ENCODE peak calls at places on chromosomes 16 and 17, in six cellular contexts. One of them, this sample, is unnamed.

GRCh38 chr17:2937331-2938003 is 125.9 kb downstream of the OR1D5 start:
- DNase-seq in upper lobe of right lung: no peak
- DNase-seq in A549: no peak
- DNase-seq in sigmoid colon: no peak
- DNase-seq in tibial artery: no peak
- DNase-seq in thoracic aorta: no peak
- DNase-seq in this sample: no peak

GRCh38 chr17:41211845-41212466 is 14.5 kb upstream of the KRTAP9-2 start:
- DNase-seq in sigmoid colon: no peak
- DNase-seq in tibial artery: no peak
- DNase-seq in upper lobe of right lung: no peak
- DNase-seq in A549: peak; percentile 85
- DNase-seq in thoracic aorta: no peak
- DNase-seq in this sample: no peak

GRCh38 chr16:8278181-8278580 is 312.1 kb downstream of the TMEM114 start:
- DNase-seq in thoracic aorta: no peak
- DNase-seq in upper lobe of right lung: no peak
- DNase-seq in A549: no peak
- DNase-seq in sigmoid colon: no peak
- DNase-seq in tibial artery: no peak
- DNase-seq in this sample: no peak

GRCh38 chr16:35598696-35599332 is 2139.4 kb downstream of the TP53TG3F start:
- DNase-seq in sigmoid colon: no peak
- DNase-seq in tibial artery: no peak
- DNase-seq in thoracic aorta: no peak
- DNase-seq in A549: peak; percentile 5
- DNase-seq in upper lobe of right lung: no peak
- DNase-seq in this sample: no peak

GRCh38 chr16:30136971-30137601 is 14.1 kb upstream of the MAPK3 start:
- DNase-seq in thoracic aorta: no peak
- DNase-seq in sigmoid colon: no peak
- DNase-seq in tibial artery: no peak
- DNase-seq in upper lobe of right lung: no peak
- DNase-seq in A549: no peak
- DNase-seq in this sample: no peak

GRCh38 chr16:75108792-75109731 is 7.5 kb downstream of the LDHD start:
- DNase-seq in thoracic aorta: peak; percentile 85
- DNase-seq in A549: peak; percentile 69
- DNase-seq in tibial artery: peak; percentile 88
- DNase-seq in upper lobe of right lung: peak; percentile 95
- DNase-seq in sigmoid colon: peak; percentile 97
- DNase-seq in this sample: peak; percentile 82

GRCh38 chr16:86288716-86289294 is 221.5 kb upstream of the FOXF1 start:
- DNase-seq in upper lobe of right lung: no peak
- DNase-seq in tibial artery: no peak
- DNase-seq in A549: no peak
- DNase-seq in thoracic aorta: no peak
- DNase-seq in sigmoid colon: no peak
- DNase-seq in this sample: no peak

GRCh38 chr17:36198831-36199465 is 2.4 kb upstream of the CCL3L1 start:
- DNase-seq in thoracic aorta: no peak
- DNase-seq in sigmoid colon: no peak
- DNase-seq in A549: no peak
- DNase-seq in upper lobe of right lung: no peak
- DNase-seq in tibial artery: no peak
- DNase-seq in this sample: no peak

GRCh38 chr17:50279181-50279526 is 4.9 kb downstream of the TMEM92 start:
- DNase-seq in thoracic aorta: no peak
- DNase-seq in upper lobe of right lung: no peak
- DNase-seq in sigmoid colon: no peak
- DNase-seq in A549: no peak
- DNase-seq in tibial artery: no peak
- DNase-seq in this sample: no peak

GRCh38 chr17:39461911-39462641 is 790 bp downstream of the CDK12 start:
- DNase-seq in upper lobe of right lung: no peak
- DNase-seq in A549: no peak
- DNase-seq in sigmoid colon: no peak
- DNase-seq in tibial artery: peak; percentile 31
- DNase-seq in thoracic aorta: no peak
- DNase-seq in this sample: no peak

GRCh38 chr17:81035389-81036127 is 607 bp downstream of the BAIAP2 start:
- DNase-seq in A549: no peak
- DNase-seq in thoracic aorta: no peak
- DNase-seq in tibial artery: no peak
- DNase-seq in sigmoid colon: no peak
- DNase-seq in upper lobe of right lung: no peak
- DNase-seq in this sample: no peak

GRCh38 chr17:13127921-13128582 is 110.2 kb upstream of the ELAC2 start:
- DNase-seq in A549: no peak
- DNase-seq in sigmoid colon: no peak
- DNase-seq in tibial artery: no peak
- DNase-seq in upper lobe of right lung: no peak
- DNase-seq in thoracic aorta: no peak
- DNase-seq in this sample: no peak

GRCh38 chr16:81263470-81264200 is 25.1 kb downstream of the BCO1 start:
- DNase-seq in upper lobe of right lung: no peak
- DNase-seq in thoracic aorta: no peak
- DNase-seq in sigmoid colon: peak; percentile 82
- DNase-seq in tibial artery: no peak
- DNase-seq in A549: no peak
- DNase-seq in this sample: no peak

GRCh38 chr17:8890671-8891070 is 23.2 kb upstream of the PIK3R6 start:
- DNase-seq in A549: no peak
- DNase-seq in thoracic aorta: no peak
- DNase-seq in tibial artery: no peak
- DNase-seq in sigmoid colon: no peak
- DNase-seq in upper lobe of right lung: no peak
- DNase-seq in this sample: no peak

GRCh38 chr17:43673516-43674323 is 12.0 kb upstream of the MEOX1 start:
- DNase-seq in sigmoid colon: peak; percentile 83
- DNase-seq in upper lobe of right lung: peak; percentile 73
- DNase-seq in tibial artery: peak; percentile 71
- DNase-seq in thoracic aorta: peak; percentile 35
- DNase-seq in A549: peak; percentile 68
- DNase-seq in this sample: peak; percentile 76
- H3K9me3 ChIP-seq in sigmoid colon: no peaks in the 10 kb centered on the region
- H3K9me3 ChIP-seq in upper lobe of right lung: no peaks in the 10 kb centered on the region
- H3K9me3 ChIP-seq in tibial artery: no peaks in the 10 kb centered on the region
- H3K9me3 ChIP-seq in thoracic aorta: no peaks in the 10 kb centered on the region
- H3K9me3 ChIP-seq in A549: no peaks in the 10 kb centered on the region
- H3K9me3 ChIP-seq in this sample: no peaks in the 10 kb centered on the region

GRCh38 chr16:57409870-57410585 is 5.5 kb downstream of the CCL17 start:
- DNase-seq in upper lobe of right lung: no peak
- DNase-seq in sigmoid colon: no peak
- DNase-seq in thoracic aorta: no peak
- DNase-seq in tibial artery: no peak
- DNase-seq in A549: no peak
- DNase-seq in this sample: no peak
- TF ChIP-seq CTCF in upper lobe of right lung: no peak
- TF ChIP-seq CTCF in sigmoid colon: no peak
- TF ChIP-seq CTCF in thoracic aorta: no peak
- TF ChIP-seq CTCF in tibial artery: no peak
- TF ChIP-seq CTCF in A549: no peak
- TF ChIP-seq CTCF in this sample: no peak

GRCh38 chr17:5184284-5184683 is 7.4 kb downstream of the ZNF594 start:
- DNase-seq in upper lobe of right lung: no peak
- DNase-seq in thoracic aorta: no peak
- DNase-seq in A549: no peak
- DNase-seq in sigmoid colon: no peak
- DNase-seq in tibial artery: no peak
- DNase-seq in this sample: no peak
- H3K9me3 ChIP-seq in upper lobe of right lung: peaks cover 75% of the 10 kb centered on the region
- H3K9me3 ChIP-seq in thoracic aorta: peaks cover 88% of the 10 kb centered on the region
- H3K9me3 ChIP-seq in A549: peaks cover 98% of the 10 kb centered on the region
- H3K9me3 ChIP-seq in sigmoid colon: peaks cover 70% of the 10 kb centered on the region
- H3K9me3 ChIP-seq in tibial artery: peaks cover 89% of the 10 kb centered on the region
- H3K9me3 ChIP-seq in this sample: peaks cover 100% of the 10 kb centered on the region

GRCh38 chr16:66911801-66912200 is 6.9 kb downstream of the CDH16 start:
- DNase-seq in tibial artery: no peak
- DNase-seq in upper lobe of right lung: no peak
- DNase-seq in sigmoid colon: no peak
- DNase-seq in thoracic aorta: no peak
- DNase-seq in A549: no peak
- DNase-seq in this sample: no peak

GRCh38 chr16:66913081-66913480 is 5.6 kb downstream of the CDH16 start:
- DNase-seq in thoracic aorta: no peak
- DNase-seq in upper lobe of right lung: no peak
- DNase-seq in tibial artery: no peak
- DNase-seq in sigmoid colon: no peak
- DNase-seq in A549: no peak
- DNase-seq in this sample: no peak

GRCh38 chr16:66908762-66909559 is 9.7 kb downstream of the CDH16 start:
- DNase-seq in sigmoid colon: no peak
- DNase-seq in upper lobe of right lung: no peak
- DNase-seq in A549: no peak
- DNase-seq in thoracic aorta: no peak
- DNase-seq in tibial artery: no peak
- DNase-seq in this sample: no peak

GRCh38 chr16:66910175-66910940 is 8.3 kb downstream of the CDH16 start:
- DNase-seq in thoracic aorta: no peak
- DNase-seq in A549: no peak
- DNase-seq in tibial artery: no peak
- DNase-seq in upper lobe of right lung: no peak
- DNase-seq in sigmoid colon: no peak
- DNase-seq in this sample: no peak

GRCh38 chr16:66911112-66911511 is 7.6 kb downstream of the CDH16 start:
- DNase-seq in upper lobe of right lung: no peak
- DNase-seq in tibial artery: no peak
- DNase-seq in A549: no peak
- DNase-seq in sigmoid colon: no peak
- DNase-seq in thoracic aorta: no peak
- DNase-seq in this sample: no peak
- TF ChIP-seq CTCF in upper lobe of right lung: no peak
- TF ChIP-seq CTCF in tibial artery: no peak
- TF ChIP-seq CTCF in A549: no peak
- TF ChIP-seq CTCF in sigmoid colon: no peak
- TF ChIP-seq CTCF in thoracic aorta: no peak
- TF ChIP-seq CTCF in this sample: no peak

GRCh38 chr17:6853764-6854442 is 22.4 kb upstream of the TEKT1 start:
- DNase-seq in A549: peak; percentile 73
- DNase-seq in thoracic aorta: no peak
- DNase-seq in upper lobe of right lung: no peak
- DNase-seq in tibial artery: no peak
- DNase-seq in sigmoid colon: no peak
- DNase-seq in this sample: no peak
- H3K9me3 ChIP-seq in A549: no peaks in the 10 kb centered on the region
- H3K9me3 ChIP-seq in thoracic aorta: no peaks in the 10 kb centered on the region
- H3K9me3 ChIP-seq in upper lobe of right lung: no peaks in the 10 kb centered on the region
- H3K9me3 ChIP-seq in tibial artery: no peaks in the 10 kb centered on the region
- H3K9me3 ChIP-seq in sigmoid colon: no peaks in the 10 kb centered on the region
- H3K9me3 ChIP-seq in this sample: no peaks in the 10 kb centered on the region

GRCh38 chr17:55177914-55178217 is 86.9 kb upstream of the HLF start:
- DNase-seq in tibial artery: no peak
- DNase-seq in thoracic aorta: no peak
- DNase-seq in sigmoid colon: no peak
- DNase-seq in A549: no peak
- DNase-seq in upper lobe of right lung: no peak
- DNase-seq in this sample: no peak

GRCh38 chr17:55172612-55173011 is 92.1 kb upstream of the HLF start:
- DNase-seq in upper lobe of right lung: no peak
- DNase-seq in sigmoid colon: no peak
- DNase-seq in A549: no peak
- DNase-seq in tibial artery: no peak
- DNase-seq in thoracic aorta: no peak
- DNase-seq in this sample: no peak

GRCh38 chr17:55174133-55174532 is 90.6 kb upstream of the HLF start:
- DNase-seq in upper lobe of right lung: no peak
- DNase-seq in tibial artery: no peak
- DNase-seq in thoracic aorta: no peak
- DNase-seq in A549: no peak
- DNase-seq in sigmoid colon: no peak
- DNase-seq in this sample: no peak

GRCh38 chr17:55175788-55176425 is 88.9 kb upstream of the HLF start:
- DNase-seq in sigmoid colon: no peak
- DNase-seq in tibial artery: no peak
- DNase-seq in thoracic aorta: no peak
- DNase-seq in A549: no peak
- DNase-seq in upper lobe of right lung: no peak
- DNase-seq in this sample: no peak

GRCh38 chr17:55177159-55177913 is 87.4 kb upstream of the HLF start:
- DNase-seq in A549: peak; percentile 29
- DNase-seq in upper lobe of right lung: no peak
- DNase-seq in thoracic aorta: no peak
- DNase-seq in tibial artery: no peak
- DNase-seq in sigmoid colon: no peak
- DNase-seq in this sample: no peak
- TF ChIP-seq CTCF in A549: peak; percentile 13
- TF ChIP-seq CTCF in upper lobe of right lung: no peak
- TF ChIP-seq CTCF in thoracic aorta: no peak
- TF ChIP-seq CTCF in tibial artery: no peak
- TF ChIP-seq CTCF in sigmoid colon: no peak
- TF ChIP-seq CTCF in this sample: no peak

GRCh38 chr17:27082775-27083154 is 211.1 kb upstream of the WSB1 start:
- DNase-seq in A549: no peak
- DNase-seq in sigmoid colon: no peak
- DNase-seq in tibial artery: no peak
- DNase-seq in upper lobe of right lung: no peak
- DNase-seq in thoracic aorta: no peak
- DNase-seq in this sample: no peak
- H3K9me3 ChIP-seq in A549: no peaks in the 10 kb centered on the region
- H3K9me3 ChIP-seq in sigmoid colon: no peaks in the 10 kb centered on the region
- H3K9me3 ChIP-seq in tibial artery: no peaks in the 10 kb centered on the region
- H3K9me3 ChIP-seq in upper lobe of right lung: no peaks in the 10 kb centered on the region
- H3K9me3 ChIP-seq in thoracic aorta: no peaks in the 10 kb centered on the region
- H3K9me3 ChIP-seq in this sample: no peaks in the 10 kb centered on the region

DNA sequence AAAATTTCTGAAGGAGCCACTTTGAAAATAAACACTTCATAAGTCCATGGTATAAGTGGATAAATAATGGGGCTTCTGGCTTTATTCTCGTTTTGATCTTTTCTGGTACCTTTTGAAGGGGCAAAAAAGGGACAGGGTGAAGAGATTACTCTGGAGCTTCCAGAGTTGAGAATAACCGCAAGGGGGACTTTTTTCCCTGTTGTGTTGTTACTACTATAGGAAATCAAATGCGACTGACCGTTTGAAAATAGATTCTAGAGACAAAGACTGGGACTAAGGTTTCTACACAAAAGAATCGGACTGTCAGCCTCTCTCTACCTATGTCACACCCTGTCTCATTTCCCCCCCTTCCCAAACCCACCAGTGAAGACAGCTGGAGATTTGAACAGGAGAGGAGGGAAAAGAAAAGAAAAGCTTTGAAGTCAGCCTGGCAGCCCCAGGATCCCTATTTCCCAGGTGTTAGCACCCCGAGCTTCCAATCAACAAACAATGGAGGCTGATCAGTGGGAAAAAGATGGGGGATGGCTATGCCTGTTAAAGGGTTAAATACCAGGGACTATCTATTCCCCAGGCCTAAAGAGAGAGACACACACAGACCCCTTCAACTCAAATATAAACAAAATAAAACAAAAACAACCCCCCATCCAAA is 8.3 kb downstream of the HOXB4 start:
- DNase-seq in A549: no peak
- DNase-seq in upper lobe of right lung: no peak
- DNase-seq in thoracic aorta: no peak
- DNase-seq in sigmoid colon: no peak
- DNase-seq in tibial artery: no peak
- DNase-seq in this sample: no peak
- TF ChIP-seq CTCF in A549: no peak
- TF ChIP-seq CTCF in upper lobe of right lung: no peak
- TF ChIP-seq CTCF in thoracic aorta: no peak
- TF ChIP-seq CTCF in sigmoid colon: no peak
- TF ChIP-seq CTCF in tibial artery: no peak
- TF ChIP-seq CTCF in this sample: no peak

This sample was measured in left ventricle myocardium inferior.